ENCODE peak calls at places on chromosomes 12 and 14, in five cellular contexts. V, U, O, M and I are unnamed samples.

GRCh38 chr14:76456200-76456599 is 80.3 kb downstream of the ESRRB start:
- DNase-seq in V (no peak), U (peak), O (no peak), M (peak), I (no peak)

GRCh38 chr12:69502342-69503081 is 32.3 kb downstream of the FRS2 start:
- DNase-seq in V (no peak), U (no peak), O (no peak), M (no peak), I (no peak)

GRCh38 chr14:56498112-56498511 is 81.5 kb upstream of the TMEM260 start:
- DNase-seq in V (no peak), U (no peak), O (no peak), M (no peak), I (no peak)

GRCh38 chr14:68283378-68284123 is 464.0 kb downstream of the RAD51B start:
- DNase-seq in V (no peak), U (peak), O (no peak), M (no peak), I (no peak)

GRCh38 chr14:67228325-67228984 is 12.8 kb upstream of the PALS1 start:
- DNase-seq in V (no peak), U (no peak), O (no peak), M (no peak), I (no peak)

GRCh38 chr12:113333877-113334785 is 778 bp downstream of the SLC8B1 start:
- DNase-seq in V (no peak), U (no peak), O (no peak), M (peak), I (no peak)

GRCh38 chr12:51218607-51219161 is 822 bp upstream of the POU6F1 start:
- DNase-seq in V (peak), U (no peak), O (peak), M (peak), I (no peak)

GRCh38 chr14:83556065-83556464 is 1973.9 kb upstream of the FLRT2 start:
- DNase-seq in V (no peak), U (no peak), O (no peak), M (no peak), I (no peak)

GRCh38 chr12:54689984-54690383 is 41.8 kb upstream of the DCD start:
- DNase-seq in V (no peak), U (no peak), O (no peak), M (no peak), I (no peak)

GRCh38 chr12:29113101-29113500 is 36.0 kb upstream of the FAR2 start:
- DNase-seq in V (no peak), U (no peak), O (no peak), M (no peak), I (no peak)

GRCh38 chr12:52191841-52192791 is at the start of gene KRT80:
- DNase-seq in V (peak), U (no peak), O (peak), M (peak), I (peak)

GRCh38 chr12:1530592-1531159 is 63.7 kb downstream of the FBXL14 start:
- DNase-seq in V (no peak), U (no peak), O (peak), M (no peak), I (no peak)

GRCh38 chr12:105330938-105331804 is 680 bp downstream of the C12orf75 start:
- DNase-seq in V (peak), U (no peak), O (no peak), M (peak), I (no peak)

GRCh38 chr12:43887397-43887796 is 51.5 kb downstream of the TMEM117 start:
- DNase-seq in V (no peak), U (no peak), O (no peak), M (no peak), I (no peak)

GRCh38 chr14:60102389-60102788 is 10.7 kb downstream of the PCNX4 start:
- DNase-seq in V (no peak), U (no peak), O (no peak), M (no peak), I (no peak)

GRCh38 chr12:75908961-75909699 is 122.4 kb downstream of the PHLDA1 start:
- DNase-seq in V (peak), U (no peak), O (peak), M (peak), I (no peak)

GRCh38 chr12:127236491-127236890 is 1030.5 kb upstream of the TMEM132C start:
- DNase-seq in V (no peak), U (no peak), O (no peak), M (no peak), I (no peak)

GRCh38 chr12:80848858-80849257 is 88.9 kb downstream of the LIN7A start:
- DNase-seq in V (no peak), U (no peak), O (no peak), M (no peak), I (no peak)

GRCh38 chr12:11941601-11942360 is 129.0 kb upstream of the BCL2L14 start:
- DNase-seq in V (no peak), U (no peak), O (no peak), M (no peak), I (no peak)

GRCh38 chr12:42589465-42590323 is at the start of gene PRICKLE1:
- DNase-seq in V (no peak), U (no peak), O (no peak), M (no peak), I (peak)

GRCh38 chr12:2904260-2904659 is 13.6 kb downstream of the TULP3 start:
- DNase-seq in V (no peak), U (no peak), O (no peak), M (no peak), I (no peak)

GRCh38 chr14:69358233-69358963 is 39.7 kb downstream of the ERH start:
- DNase-seq in V (no peak), U (no peak), O (no peak), M (no peak), I (no peak)

GRCh38 chr12:125983094-125983783 is 918.0 kb downstream of the AACS start:
- DNase-seq in V (peak), U (no peak), O (no peak), M (peak), I (no peak)

GRCh38 chr12:31618228-31619025 is 27.5 kb upstream of the DENND5B start:
- DNase-seq in V (no peak), U (no peak), O (no peak), M (no peak), I (no peak)

GRCh38 chr12:92094751-92095161 is 50.9 kb downstream of the BTG1 start:
- DNase-seq in V (no peak), U (no peak), O (no peak), M (no peak), I (no peak)
- TF ChIP-seq CTCF in V (no peak), U (no peak), O (no peak), M (no peak), I (no peak)

DNA sequence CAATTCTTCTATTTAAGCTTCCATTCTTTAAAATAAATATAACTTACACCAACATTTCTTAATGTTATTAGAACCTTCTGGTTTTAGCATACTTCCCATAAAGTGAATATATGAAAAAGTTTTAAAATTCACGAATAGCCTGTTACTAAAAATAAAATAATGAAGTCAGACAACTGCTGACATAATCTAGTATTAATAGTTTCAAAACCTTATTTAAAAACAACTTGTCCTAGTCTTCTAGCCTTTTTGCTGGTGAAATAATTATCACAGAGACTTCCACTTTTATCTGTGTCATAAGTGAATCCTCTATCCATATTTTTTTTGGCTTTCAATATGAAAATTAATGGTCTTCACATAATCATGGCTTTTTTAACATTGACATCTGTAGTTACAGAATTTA is 93.8 kb upstream of the MON2 start:
- DNase-seq in V (no peak), U (no peak), O (no peak), M (no peak), I (no peak)
- H3K27ac ChIP-seq in V (no peak), U (no peak), O (peak), M (no peak), I (peak)

DNA sequence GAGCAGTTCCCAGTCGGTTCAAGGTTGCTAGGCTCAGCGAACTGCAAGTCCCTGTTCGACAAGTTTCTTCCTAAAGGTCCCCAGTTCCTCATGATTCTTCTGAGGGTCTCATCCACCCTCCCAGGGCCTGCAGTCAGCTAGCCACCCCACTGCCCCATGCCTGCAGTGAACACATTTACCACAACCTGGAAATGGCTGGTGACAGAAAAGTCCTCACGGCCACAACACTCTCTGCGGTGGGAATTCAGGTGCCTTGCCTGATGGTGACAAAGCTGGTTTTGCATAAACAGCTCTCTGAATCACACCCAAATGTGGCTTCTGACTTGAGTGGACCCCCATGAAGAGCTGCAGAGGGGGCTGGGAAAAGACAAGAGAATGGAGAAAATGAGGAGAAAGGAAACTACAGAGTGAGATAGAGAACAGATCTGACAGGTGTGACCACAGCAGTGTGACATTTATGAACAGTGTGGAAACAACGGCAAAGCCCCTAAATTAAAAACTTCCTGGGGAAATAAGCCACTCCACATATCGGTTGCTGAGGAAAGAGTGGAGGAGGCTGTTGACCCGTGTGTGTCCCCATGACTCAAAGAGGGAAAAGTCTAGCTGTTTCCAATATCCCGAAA is 1.3 kb upstream of the CD27 start:
- DNase-seq in V (no peak), U (no peak), O (peak), M (no peak), I (no peak)
- H3K4me3 ChIP-seq in V (no peak), U (peak), O (no peak), M (no peak), I (no peak)

DNA sequence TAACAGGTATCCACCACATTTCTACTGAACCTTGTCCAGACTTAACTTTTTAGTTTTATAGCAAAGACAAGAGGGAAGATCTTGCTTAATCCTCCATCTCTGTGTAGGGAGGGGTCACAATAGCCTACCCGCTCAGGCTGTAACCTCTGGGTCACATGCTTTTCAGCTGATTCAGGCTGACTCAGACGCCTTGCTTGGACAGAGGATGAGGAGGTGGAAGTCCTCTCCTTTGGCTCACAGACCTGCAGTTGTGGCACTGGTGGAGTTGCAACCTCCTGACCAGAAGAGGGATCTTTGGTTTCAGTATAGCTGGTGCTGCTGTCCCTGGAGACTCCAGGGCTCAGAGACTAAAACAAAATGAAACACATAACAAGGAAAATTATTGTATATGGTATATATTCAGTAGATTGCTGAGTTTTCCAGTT is 16.2 kb downstream of the ACIN1 start:
- DNase-seq in V (no peak), U (no peak), O (peak), M (peak), I (peak)
- TF ChIP-seq CTCF in V (no peak), U (no peak), O (no peak), M (no peak), I (no peak)

GRCh38 chr14:91115986-91116385 is 2.1 kb downstream of the DGLUCY start:
- DNase-seq in V (no peak), U (no peak), O (no peak), M (no peak), I (no peak)
- H3K27ac ChIP-seq in V (peak), U (peak), O (no peak), M (peak), I (no peak)